ENCODE peak calls at places on chromosomes 1 and 21, in nine cellular contexts. Y is tibial artery, O is colonic mucosa, A is OCI-LY7, H is fibroblast of mammary gland, N is BJ, Z is IMR-90, D is endodermal cell, W is dorsolateral prefrontal cortex. K is an unnamed sample.

GRCh38 chr1:247437551-247438535 is 20.1 kb downstream of the OR2B11 start:
- DNase-seq in Y (no peak), O (peak; percentile 38), A (no peak), H (no peak), N (no peak), Z (no peak), D (no peak), W (no peak), K (no peak)

GRCh38 chr1:11822091-11822490 is 16.1 kb downstream of the CLCN6 start:
- DNase-seq in Y (no peak), O (no peak), A (no peak), H (no peak), N (no peak), Z (peak; percentile 68), D (no peak), W (no peak), K (no peak)

GRCh38 chr1:215923129-215923824 is 356.2 kb downstream of the KCTD3 start:
- DNase-seq in Y (no peak), O (no peak), A (no peak), H (peak; percentile 19), N (peak; percentile 19), Z (peak; percentile 44), D (no peak), W (no peak), K (no peak)

GRCh38 chr1:156641761-156642264 is at the start of gene BCAN:
- DNase-seq in Y (no peak), O (no peak), A (no peak), H (no peak), N (no peak), Z (peak; percentile 19), D (peak; percentile 87), W (peak; percentile 84), K (no peak)

GRCh38 chr1:156705321-156705917 is at the start of gene CRABP2:
- DNase-seq in Y (peak; percentile 72), O (no peak), A (no peak), H (peak; percentile 28), N (no peak), Z (no peak), D (no peak), W (no peak), K (peak; percentile 66)

GRCh38 chr1:204003536-204003935 is 69.4 kb upstream of the SOX13 start:
- DNase-seq in Y (no peak), O (no peak), A (no peak), H (no peak), N (no peak), Z (no peak), D (no peak), W (no peak), K (no peak)

GRCh38 chr1:67597336-67597735 is 87.7 kb upstream of the GADD45A start:
- DNase-seq in Y (no peak), O (no peak), A (no peak), H (no peak), N (no peak), Z (peak; percentile 34), D (no peak), W (no peak), K (no peak)

GRCh38 chr1:99456536-99456935 is 189.4 kb upstream of the PALMD start:
- DNase-seq in Y (no peak), O (no peak), A (no peak), H (peak; percentile 70), N (no peak), Z (peak; percentile 6), D (no peak), W (no peak), K (no peak)

GRCh38 chr1:66546045-66546810 is 12.3 kb downstream of the SGIP1 start:
- DNase-seq in Y (no peak), O (no peak), A (no peak), H (peak; percentile 50), N (no peak), Z (peak; percentile 81), D (no peak), W (no peak), K (no peak)

GRCh38 chr1:90745972-90746371 is 28.9 kb upstream of the BARHL2 start:
- DNase-seq in Y (no peak), O (no peak), A (no peak), H (no peak), N (no peak), Z (no peak), D (no peak), W (no peak), K (no peak)

GRCh38 chr1:15364740-15365139 is 44.9 kb upstream of the EFHD2 start:
- DNase-seq in Y (no peak), O (no peak), A (no peak), H (no peak), N (no peak), Z (no peak), D (no peak), W (no peak), K (no peak)

GRCh38 chr1:44484155-44484688 is 79.2 kb downstream of the RNF220 start:
- DNase-seq in Y (no peak), O (no peak), A (no peak), H (peak; percentile 75), N (no peak), Z (no peak), D (peak; percentile 82), W (no peak), K (no peak)
- TF ChIP-seq CTCF in Y (no peak), O (no peak), A (no peak), H (peak; percentile 7), N (no peak), Z (no peak), D (peak; percentile 64), W (no peak), K (no peak)

GRCh38 chr21:38499296-38499695 is 1.0 kb upstream of the ERG start:
- DNase-seq in Y (no peak), O (no peak), A (no peak), H (no peak), N (no peak), Z (no peak), D (no peak), W (no peak), K (peak; percentile 10)
- H3K4me3 ChIP-seq in Y (no peak overlapping the region), O (no peak overlapping the region), A (no peak overlapping the region), H (no peak overlapping the region), N (no peak overlapping the region), Z (no peak overlapping the region), D (no peak overlapping the region), W (no peak overlapping the region), K (no peak overlapping the region)

DNA sequence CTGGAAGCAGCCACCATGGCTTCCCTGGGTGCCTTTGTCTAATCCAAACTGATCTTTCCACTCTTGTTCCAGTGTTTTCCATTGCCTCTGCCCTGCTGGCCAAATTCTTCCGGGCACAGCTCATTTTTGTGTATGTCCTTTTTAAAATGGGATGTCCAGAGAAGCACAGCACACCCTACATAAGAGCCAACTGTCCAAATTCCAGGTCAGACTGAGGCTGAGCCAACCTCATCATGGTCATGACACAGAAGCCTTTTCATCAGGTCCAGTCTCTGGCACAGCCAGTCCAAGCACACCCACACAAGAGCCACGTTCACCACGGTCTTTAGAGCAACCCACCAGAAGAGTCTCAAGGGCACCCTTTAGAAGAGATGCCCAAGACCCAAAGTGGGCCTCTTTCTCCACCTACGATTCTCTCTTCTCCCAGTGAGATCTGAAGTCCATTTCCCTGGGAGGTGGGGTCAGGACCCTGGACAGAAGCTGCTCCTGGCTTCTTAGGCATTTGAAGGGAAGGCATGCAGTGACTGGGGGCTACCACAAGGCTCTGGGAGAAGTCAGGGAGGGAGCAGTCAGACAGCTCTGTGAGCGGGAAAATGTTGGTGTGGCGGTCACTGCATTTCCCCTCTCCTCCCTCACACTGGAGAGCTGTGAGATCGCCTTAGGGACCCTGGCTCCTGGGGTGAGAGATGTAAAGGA is 53.2 kb downstream of the SYT2 start:
- DNase-seq in Y (no peak), O (no peak), A (no peak), H (peak; percentile 25), N (no peak), Z (peak; percentile 46), D (peak; percentile 96), W (no peak), K (peak; percentile 34)
- TF ChIP-seq CTCF in Y (no peak), O (no peak), A (no peak), H (peak; percentile 15), N (no peak), Z (peak; percentile 24), D (peak; percentile 73), W (no peak), K (peak; percentile 34)

GRCh38 chr1:3610823-3611169 is 512 bp downstream of the MEGF6 start:
- DNase-seq in Y (no peak), O (no peak), A (no peak), H (no peak), N (no peak), Z (no peak), D (no peak), W (no peak), K (no peak)
- H3K4me3 ChIP-seq in Y (peak overlapping the region; percentile 42), O (peak overlapping the region; percentile 44), A (no peak overlapping the region), H (no peak overlapping the region), N (no peak overlapping the region), Z (peak overlapping the region; percentile 23), D (peak overlapping the region; percentile 83), W (peak overlapping the region; percentile 33), K (peak overlapping the region; percentile 5)

DNA sequence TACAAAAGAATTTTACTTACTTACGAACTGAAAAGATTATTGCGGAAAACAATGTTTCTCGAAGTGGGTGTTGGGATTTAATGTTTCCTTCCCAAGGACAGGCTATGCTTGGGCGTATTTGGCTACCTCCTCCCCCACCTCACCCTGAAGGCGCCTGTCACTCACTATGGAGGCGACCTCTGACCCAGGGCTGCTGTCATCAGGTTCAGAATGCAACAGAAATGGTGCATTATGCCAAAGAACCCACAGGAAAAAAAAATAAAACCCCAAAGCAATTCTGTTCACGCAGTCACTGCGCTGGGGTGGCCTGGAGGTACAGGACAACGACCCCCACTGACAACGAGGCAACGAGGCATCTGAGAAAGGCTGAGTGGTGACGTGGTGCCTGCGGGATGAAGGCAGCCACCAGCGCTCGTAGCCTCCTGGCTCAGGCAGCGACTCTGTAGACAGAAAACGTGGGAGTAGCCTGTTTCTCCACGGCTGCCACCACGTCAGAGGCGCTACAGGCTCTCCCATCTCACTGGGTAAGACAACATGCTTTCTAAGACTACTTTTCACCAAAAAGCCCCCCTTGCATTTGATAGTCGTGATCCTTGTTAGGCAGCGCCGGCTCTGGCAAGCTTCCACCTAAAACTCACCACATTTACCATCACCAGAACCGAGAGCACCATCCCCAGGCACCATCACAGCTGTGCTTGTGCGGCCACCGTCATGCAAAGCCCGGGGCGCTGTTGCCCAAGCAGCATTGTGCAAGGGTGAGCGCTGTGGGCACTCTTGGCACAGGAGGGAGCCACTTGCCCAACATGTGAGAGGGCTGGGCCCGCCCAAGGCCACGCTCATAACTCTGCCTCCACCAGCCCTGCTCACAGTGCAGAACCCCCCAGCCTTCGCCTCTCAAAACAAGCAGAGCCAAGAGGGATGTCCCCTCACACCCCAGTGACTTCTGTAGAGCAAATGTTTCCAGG is 14.3 kb downstream of the NADK start:
- DNase-seq in Y (no peak), O (no peak), A (no peak), H (peak; percentile 57), N (no peak), Z (no peak), D (no peak), W (peak; percentile 84), K (no peak)
- TF ChIP-seq CTCF in Y (no peak), O (no peak), A (no peak), H (no peak), N (peak; percentile 29), Z (no peak), D (no peak), W (peak; percentile 55), K (no peak)

GRCh38 chr1:236132420-236133046 is 9.8 kb upstream of the GPR137B start:
- DNase-seq in Y (no peak), O (no peak), A (no peak), H (no peak), N (no peak), Z (no peak), D (no peak), W (no peak), K (no peak)
- H3K4me3 ChIP-seq in Y (no peak overlapping the region), O (no peak overlapping the region), A (no peak overlapping the region), H (no peak overlapping the region), N (no peak overlapping the region), Z (no peak overlapping the region), D (no peak overlapping the region), W (no peak overlapping the region), K (no peak overlapping the region)

GRCh38 chr1:24909388-24909898 is 20.6 kb downstream of the RUNX3 start:
- DNase-seq in Y (no peak), O (peak; percentile 80), A (no peak), H (peak; percentile 89), N (no peak), Z (peak; percentile 61), D (peak; percentile 96), W (no peak), K (peak; percentile 80)
- TF ChIP-seq CTCF in Y (peak; percentile 26), O (peak; percentile 44), A (peak; percentile 39), H (peak; percentile 73), N (peak; percentile 54), Z (peak; percentile 48), D (peak; percentile 88), W (peak; percentile 32), K (peak; percentile 74)

K was measured in fibroblast of the aortic adventitia.